ENCODE peak calls at places on chromosomes 11 and 22, in nine cellular contexts. A, G, K, O, Y, E, X, Q and B are unnamed samples.

GRCh38 chr11:115736146-115736545 is 231.9 kb upstream of the CADM1 start:
- DNase-seq in K (no peak), E (no peak), A (no peak), Y (no peak), X (no peak), G (no peak), O (no peak), Q (no peak), B (no peak)

GRCh38 chr11:72209101-72209500 is 7.5 kb upstream of the FOLR2 start:
- DNase-seq in G (peak; percentile 66), Q (no peak), A (no peak), K (peak; percentile 53), X (no peak), E (no peak), Y (peak; percentile 47), O (no peak), B (no peak)

GRCh38 chr11:3001496-3001895 is 9.4 kb upstream of the NAP1L4 start:
- DNase-seq in K (no peak), G (no peak), X (no peak), A (peak; percentile 40), O (no peak), Q (no peak), Y (no peak), E (no peak), B (no peak)

GRCh38 chr22:28052818-28053217 is 133.8 kb upstream of the PITPNB start:
- DNase-seq in X (no peak), G (no peak), O (no peak), K (no peak), Y (no peak), A (no peak), Q (no peak), E (no peak), B (no peak)

GRCh38 chr11:86447763-86448480 is 73.2 kb downstream of the CCDC81 start:
- DNase-seq in O (no peak), G (peak; percentile 56), K (no peak), X (no peak), E (no peak), A (no peak), Q (no peak), Y (no peak), B (no peak)

GRCh38 chr22:19041403-19042074 is 80.7 kb downstream of the DGCR2 start:
- DNase-seq in G (no peak), K (no peak), X (no peak), A (no peak), O (no peak), E (no peak), Y (peak; percentile 24), Q (no peak), B (no peak)

GRCh38 chr11:130840683-130841082 is 75.6 kb downstream of the SNX19 start:
- DNase-seq in O (no peak), E (no peak), K (no peak), Y (no peak), A (no peak), G (no peak), Q (no peak), X (no peak), B (no peak)

GRCh38 chr22:50673231-50674126 is 856 bp downstream of the SHANK3 start:
- DNase-seq in O (no peak), E (no peak), A (no peak), X (no peak), K (peak; percentile 28), Y (peak; percentile 60), Q (peak; percentile 22), G (no peak), B (no peak)

GRCh38 chr11:131275580-131275979 is 94.8 kb upstream of the NTM start:
- DNase-seq in G (no peak), K (no peak), E (no peak), A (no peak), O (no peak), X (peak; percentile 1), Q (no peak), Y (no peak), B (no peak)

GRCh38 chr11:88454881-88455280 is 117.3 kb upstream of the CTSC start:
- DNase-seq in Q (no peak), G (no peak), A (peak; percentile 20), K (no peak), Y (no peak), O (no peak), X (no peak), E (no peak), B (peak; percentile 86)

GRCh38 chr11:7582338-7582985 is 68.7 kb downstream of the PPFIBP2 start:
- DNase-seq in X (no peak), G (no peak), O (no peak), K (peak; percentile 48), Q (no peak), Y (no peak), A (no peak), E (peak; percentile 59), B (no peak)

GRCh38 chr22:19232620-19233019 is 54.1 kb upstream of the SLC25A1 start:
- DNase-seq in K (no peak), X (no peak), E (peak; percentile 39), O (no peak), A (peak; percentile 9), G (no peak), Q (no peak), Y (no peak), B (no peak)

GRCh38 chr11:116311141-116311540 is 461.6 kb downstream of the BUD13 start:
- DNase-seq in Y (no peak), A (no peak), Q (no peak), G (no peak), O (no peak), E (no peak), X (no peak), K (no peak), B (no peak)

GRCh38 chr22:37486224-37486845 is at the start of gene MFNG:
- DNase-seq in G (peak; percentile 93), E (peak; percentile 31), Y (peak; percentile 90), X (no peak), Q (peak; percentile 77), K (peak; percentile 64), A (peak; percentile 20), O (no peak), B (peak; percentile 48)

GRCh38 chr22:37485714-37486223 is 415 bp downstream of the MFNG start:
- DNase-seq in K (no peak), Q (peak; percentile 31), X (no peak), E (no peak), Y (no peak), G (peak; percentile 35), O (no peak), A (no peak), B (no peak)

GRCh38 chr22:37483594-37484114 is 2.5 kb downstream of the MFNG start:
- DNase-seq in X (no peak), Q (no peak), Y (no peak), A (peak; percentile 6), G (peak; percentile 19), K (no peak), O (no peak), E (no peak), B (no peak)

GRCh38 chr22:37484115-37485005 is 1.8 kb downstream of the MFNG start:
- DNase-seq in G (peak; percentile 97), K (peak; percentile 82), E (no peak), O (no peak), A (no peak), Y (no peak), X (no peak), Q (peak; percentile 88), B (no peak)

GRCh38 chr22:37485006-37485713 is 1.0 kb downstream of the MFNG start:
- DNase-seq in A (no peak), G (peak; percentile 61), O (no peak), K (no peak), X (no peak), Q (peak; percentile 68), Y (no peak), E (no peak), B (no peak)
- H3K4me3 ChIP-seq in A (no peak overlapping the region), G (peak overlapping the region; percentile 65), O (no peak overlapping the region), K (peak overlapping the region; percentile 46), X (no peak overlapping the region), Q (peak overlapping the region; percentile 73), Y (no peak overlapping the region), E (no peak overlapping the region), B (no peak overlapping the region)

GRCh38 chr11:12236744-12237101 is 126.3 kb downstream of the MICAL2 start:
- DNase-seq in G (no peak), E (no peak), Q (no peak), O (no peak), K (no peak), X (no peak), Y (no peak), A (no peak), B (no peak)
- TF ChIP-seq CTCF in G (no peak), E (no peak), Q (no peak), O (no peak), K (peak; percentile 27), X (no peak), Y (no peak), A (no peak), B (no peak)

GRCh38 chr11:122177238-122177637 is 61.2 kb upstream of the BLID start:
- DNase-seq in A (no peak), G (no peak), Y (no peak), E (no peak), K (no peak), Q (no peak), O (no peak), X (no peak), B (no peak)
- H3K4me3 ChIP-seq in A (peak overlapping the region; percentile 75), G (no peak overlapping the region), Y (no peak overlapping the region), E (peak overlapping the region; percentile 64), K (no peak overlapping the region), Q (no peak overlapping the region), O (peak overlapping the region; percentile 59), X (no peak overlapping the region), B (no peak overlapping the region)

GRCh38 chr22:45200230-45200629 is 36.5 kb downstream of the NUP50 start:
- DNase-seq in A (no peak), X (no peak), K (no peak), E (no peak), O (no peak), Y (no peak), G (no peak), Q (no peak), B (no peak)

GRCh38 chr22:45202333-45203149 is 38.2 kb downstream of the KIAA0930 start:
- DNase-seq in O (no peak), Y (peak; percentile 40), K (no peak), E (no peak), A (peak; percentile 52), G (no peak), X (no peak), Q (no peak), B (no peak)

GRCh38 chr22:45199723-45200122 is 36.0 kb downstream of the NUP50 start:
- DNase-seq in O (no peak), K (no peak), Y (no peak), E (no peak), Q (no peak), X (no peak), A (no peak), G (no peak), B (no peak)

GRCh38 chr22:45201678-45202332 is 38.1 kb downstream of the NUP50 start:
- DNase-seq in E (peak; percentile 62), G (no peak), K (no peak), O (peak; percentile 96), Q (no peak), Y (peak; percentile 57), A (peak; percentile 99), X (no peak), B (peak; percentile 84)

DNA sequence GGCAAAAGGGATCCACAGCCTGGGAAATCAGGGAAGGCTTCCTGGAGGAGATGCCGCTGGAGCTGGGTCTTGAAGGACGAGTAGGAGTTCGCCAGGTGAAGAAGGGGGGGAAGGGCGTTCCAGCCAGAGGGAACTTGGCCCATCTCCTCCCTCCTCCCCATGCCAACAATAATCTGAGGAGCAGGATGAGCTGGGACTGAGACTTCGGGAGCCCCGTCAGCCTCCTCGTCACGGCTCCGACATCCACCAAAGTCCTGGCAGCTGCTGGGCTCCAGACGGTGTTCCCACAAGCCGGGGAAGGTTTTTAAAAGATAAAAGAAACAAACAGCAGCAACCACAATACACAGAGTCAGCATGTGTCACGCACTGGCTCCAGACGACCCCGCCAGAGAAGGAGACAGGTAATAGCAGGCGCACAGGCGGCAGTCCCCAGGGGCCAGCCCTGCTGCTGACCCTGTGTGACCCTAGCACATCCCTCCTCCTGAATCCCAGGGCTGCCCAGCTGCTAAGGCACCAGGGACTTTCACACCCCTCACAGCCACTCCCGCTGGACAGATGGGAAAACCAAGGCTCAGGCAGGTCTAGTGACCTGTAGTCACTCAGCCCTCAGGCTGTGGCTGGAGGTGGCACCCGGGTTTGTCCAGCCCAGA is 37.3 kb downstream of the NUP50 start:
- DNase-seq in Q (no peak), A (peak; percentile 93), K (no peak), O (peak; percentile 58), X (no peak), Y (peak; percentile 78), E (no peak), G (no peak), B (peak; percentile 64)
- TF ChIP-seq CTCF in Q (no peak), A (no peak), K (no peak), O (no peak), X (no peak), Y (no peak), E (no peak), G (no peak), B (no peak)